ENCODE peak calls at places on chromosomes 11 and 22, in four cellular contexts. B is sigmoid colon, H is transverse colon, E is upper lobe of left lung. M is an unnamed sample.

GRCh38 chr22:28978158-28978557 is 83.5 kb downstream of the C22orf31 start:
- DNase-seq in B (no peak), H (no peak), E (no peak), M (no peak)

GRCh38 chr22:43303751-43304150 is 39.4 kb downstream of the SCUBE1 start:
- DNase-seq in B (no peak), H (no peak), E (no peak), M (no peak)

GRCh38 chr11:62770778-62771143 is 435 bp upstream of the TAF6L start:
- DNase-seq in B (peak), H (peak), E (no peak), M (no peak)

GRCh38 chr11:60866911-60867870 is at the start of gene ZP1:
- DNase-seq in B (peak), H (no peak), E (peak), M (no peak)

GRCh38 chr11:75474240-75474639 is 41.2 kb upstream of the KLHL35 start:
- DNase-seq in B (no peak), H (no peak), E (no peak), M (no peak)

GRCh38 chr11:10494636-10495463 is 39.8 kb downstream of the AMPD3 start:
- DNase-seq in B (peak), H (no peak), E (no peak), M (no peak)

GRCh38 chr22:46754110-46754799 is 8.2 kb upstream of the TBC1D22A start:
- DNase-seq in B (peak), H (peak), E (peak), M (peak)

GRCh38 chr11:18145025-18145424 is 12.7 kb downstream of the MRGPRX3 start:
- DNase-seq in B (no peak), H (no peak), E (no peak), M (no peak)

GRCh38 chr11:33453225-33453624 is 196.0 kb downstream of the HIPK3 start:
- DNase-seq in B (no peak), H (no peak), E (no peak), M (no peak)

GRCh38 chr22:21698430-21699329 is 32.9 kb downstream of the PPIL2 start:
- DNase-seq in B (no peak), H (no peak), E (no peak), M (no peak)

GRCh38 chr11:94330789-94331188 is 26.4 kb downstream of the IZUMO1R start:
- DNase-seq in B (no peak), H (no peak), E (no peak), M (no peak)

GRCh38 chr11:121933694-121934093 is 182.3 kb downstream of the BLID start:
- DNase-seq in B (no peak), H (no peak), E (no peak), M (no peak)

GRCh38 chr22:41203118-41203517 is 2.0 kb upstream of the L3MBTL2 start:
- DNase-seq in B (no peak), H (no peak), E (no peak), M (no peak)

GRCh38 chr22:20240900-20241299 is 27.2 kb downstream of the RTN4R start:
- DNase-seq in B (no peak), H (no peak), E (peak), M (no peak)

DNA sequence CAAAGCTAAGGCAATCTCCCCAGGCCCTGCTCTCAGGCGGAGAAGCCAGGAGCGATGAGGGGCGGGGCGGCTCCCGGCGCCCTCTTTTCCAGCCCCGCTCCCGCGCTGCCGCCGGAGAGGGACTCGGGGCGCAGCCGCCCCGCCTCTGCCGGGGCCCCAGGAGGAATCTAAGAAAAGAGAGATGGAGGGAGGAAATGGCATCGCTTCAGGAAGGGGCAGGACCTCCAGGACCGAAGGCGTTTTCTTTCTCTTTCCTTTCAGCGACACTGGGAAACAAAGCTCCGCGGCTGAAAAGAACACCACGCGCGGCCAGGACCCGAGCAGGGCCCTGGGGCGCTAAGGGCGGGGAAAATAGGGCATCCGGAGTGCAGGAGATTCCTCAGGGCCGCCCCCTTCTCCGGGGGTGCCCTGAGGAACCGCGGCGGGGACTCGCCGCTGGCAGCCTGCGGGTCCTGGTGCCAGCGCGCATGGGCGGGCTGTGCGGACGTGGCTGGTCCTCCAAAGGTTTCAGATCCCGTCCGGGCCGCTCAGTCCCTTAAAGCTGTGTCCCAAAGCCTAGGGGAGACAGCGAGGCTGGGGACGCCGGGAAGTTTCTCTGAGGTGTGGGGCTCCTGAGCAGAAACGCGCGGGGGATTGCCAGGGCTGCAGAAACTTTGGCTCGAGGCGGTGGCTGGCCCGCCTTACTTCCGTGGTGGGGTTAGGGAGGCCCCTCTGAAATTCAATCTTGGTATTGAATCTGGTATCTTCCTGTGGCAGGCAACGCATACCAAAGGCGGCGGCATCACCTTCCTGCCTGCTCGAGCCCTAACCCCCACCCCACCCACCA is 2.8 kb upstream of the BSX start:
- DNase-seq in B (peak), H (no peak), E (peak), M (no peak)
- TF ChIP-seq POLR2AphosphoS5 in B (no peak), H (no peak), E (no peak), M (no peak)

GRCh38 chr22:50624347-50625130 is 3.4 kb downstream of the ARSA start:
- DNase-seq in B (no peak), H (peak), E (no peak), M (no peak)

GRCh38 chr22:50620861-50621490 is 7.0 kb downstream of the ARSA start:
- DNase-seq in B (no peak), H (peak), E (peak), M (no peak)

GRCh38 chr22:50621491-50621880 is 6.5 kb downstream of the ARSA start:
- DNase-seq in B (no peak), H (peak), E (no peak), M (no peak)

GRCh38 chr22:50621948-50622722 is 5.8 kb downstream of the ARSA start:
- DNase-seq in B (no peak), H (peak), E (no peak), M (no peak)

GRCh38 chr22:50622723-50623327 is 5.1 kb downstream of the ARSA start:
- DNase-seq in B (peak), H (peak), E (peak), M (no peak)
- TF ChIP-seq POLR2AphosphoS5 in B (no peak), H (peak), E (no peak), M (no peak)

GRCh38 chr11:108733479-108734116 is 68.7 kb downstream of the DDX10 start:
- DNase-seq in B (no peak), H (no peak), E (no peak), M (no peak)
- TF ChIP-seq POLR2AphosphoS5 in B (no peak), H (no peak), E (no peak), M (no peak)

GRCh38 chr11:129866328-129866727 is 29.1 kb downstream of the NFRKB start:
- DNase-seq in B (no peak), H (no peak), E (no peak), M (no peak)
- TF ChIP-seq POLR2AphosphoS5 in B (no peak), H (no peak), E (no peak), M (no peak)

DNA sequence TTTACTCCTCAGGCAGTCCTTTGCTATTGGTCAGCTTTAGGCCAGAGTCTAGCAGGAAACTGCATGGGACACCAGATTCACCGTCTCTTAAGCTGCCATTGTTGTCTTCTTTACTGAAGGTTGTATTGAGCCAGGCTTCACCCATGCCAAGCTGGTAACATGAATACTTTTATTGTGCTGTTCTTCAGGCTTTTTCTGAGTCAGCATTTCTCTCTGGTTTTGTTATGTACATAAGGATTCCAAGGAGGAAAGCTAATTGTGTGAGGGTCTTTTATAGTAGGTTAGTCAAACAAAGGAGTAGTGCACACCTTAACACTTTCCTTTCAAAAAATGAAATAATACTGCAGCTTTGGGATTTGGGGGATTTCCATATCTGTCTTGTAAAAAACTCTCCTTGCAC is 252.8 kb downstream of the JRKL start:
- DNase-seq in B (no peak), H (no peak), E (no peak), M (no peak)
- TF ChIP-seq POLR2AphosphoS5 in B (no peak), H (no peak), E (no peak), M (no peak)

GRCh38 chr11:2901196-2901796 is 15.7 kb upstream of the CDKN1C start:
- DNase-seq in B (no peak), H (no peak), E (peak), M (no peak)

GRCh38 chr11:2899080-2899783 is 13.7 kb upstream of the CDKN1C start:
- DNase-seq in B (peak), H (no peak), E (no peak), M (no peak)

GRCh38 chr11:2896047-2896446 is 10.5 kb upstream of the CDKN1C start:
- DNase-seq in B (no peak), H (no peak), E (no peak), M (no peak)

GRCh38 chr11:2897048-2897447 is 11.5 kb upstream of the CDKN1C start:
- DNase-seq in B (no peak), H (no peak), E (no peak), M (no peak)

DNA sequence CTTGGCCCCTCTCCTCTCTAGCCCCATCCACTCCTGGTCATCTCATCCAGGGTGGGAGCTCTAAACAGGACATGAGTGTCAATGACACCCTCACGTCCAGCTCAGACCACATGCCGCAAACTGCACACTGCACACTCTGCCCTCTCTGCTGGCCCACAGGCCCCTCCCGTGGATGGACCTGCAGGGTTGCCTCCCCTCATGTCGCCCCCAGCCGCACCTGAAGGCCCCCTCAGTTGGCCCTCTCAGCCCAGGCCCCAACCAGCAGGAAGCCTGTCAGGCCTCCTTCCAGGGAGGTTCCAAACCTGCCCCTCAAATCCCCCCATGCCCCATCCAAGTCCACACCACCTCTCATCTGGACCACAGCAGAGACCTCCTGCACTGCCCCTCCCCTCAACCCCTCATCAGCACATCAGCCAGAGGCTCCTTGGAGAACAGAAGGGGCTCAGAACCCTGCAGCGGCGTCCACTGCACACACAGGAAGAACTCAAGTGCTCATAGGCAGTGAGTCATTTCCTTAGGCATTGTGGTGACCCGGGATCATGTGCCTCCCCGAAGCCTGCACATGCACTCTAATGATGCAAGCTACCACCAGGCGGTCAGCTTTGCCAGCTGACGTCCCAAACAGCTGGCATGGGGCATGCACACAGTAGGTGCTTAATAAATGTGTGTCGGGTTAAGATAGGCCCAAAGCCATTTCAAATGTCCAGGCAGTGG is 12.9 kb upstream of the CDKN1C start:
- DNase-seq in B (peak), H (peak), E (no peak), M (peak)
- TF ChIP-seq POLR2AphosphoS5 in B (peak), H (no peak), E (peak), M (peak)

M was measured in esophagus muscularis mucosa.